ENCODE peak calls at places on chromosome 1, in seven cellular contexts. A is LoVo, W is progenitor cell of endocrine pancreas, O is brain microvascular endothelial cell, P is Calu3, M is HTR-8/SVneo, I is kidney glomerular epithelial cell. J is an unnamed sample.

GRCh38 chr1:66575739-66576138 is 41.8 kb downstream of the SGIP1 start:
- DNase-seq in I (no peak), A (no peak), P (no peak), O (peak; percentile 86), W (no peak), M (no peak), J (no peak)

GRCh38 chr1:23050201-23050600 is 30.9 kb downstream of the KDM1A start:
- DNase-seq in A (no peak), I (no peak), O (no peak), W (no peak), P (no peak), M (no peak), J (no peak)

GRCh38 chr1:157045251-157046218 is at the start of gene ARHGEF11:
- DNase-seq in W (peak; percentile 89), I (peak; percentile 75), P (peak; percentile 97), O (peak; percentile 66), A (peak; percentile 89), M (peak; percentile 76), J (peak; percentile 90)

GRCh38 chr1:40240390-40240789 is 7.3 kb upstream of the TMCO2 start:
- DNase-seq in O (no peak), W (no peak), M (no peak), P (no peak), I (no peak), A (no peak), J (no peak)

GRCh38 chr1:32047701-32048100 is 25.0 kb upstream of the TMEM39B start:
- DNase-seq in O (no peak), I (no peak), A (no peak), M (no peak), W (no peak), P (no peak), J (no peak)

GRCh38 chr1:230548357-230548756 is 93.9 kb upstream of the COG2 start:
- DNase-seq in M (no peak), W (no peak), O (no peak), A (no peak), I (no peak), P (no peak), J (no peak)

GRCh38 chr1:95340056-95340455 is 106.0 kb downstream of the RWDD3 start:
- DNase-seq in M (no peak), P (no peak), O (no peak), I (no peak), W (no peak), A (no peak), J (no peak)

GRCh38 chr1:162212713-162213112 is 143.2 kb downstream of the NOS1AP start:
- DNase-seq in P (no peak), W (no peak), I (no peak), O (no peak), A (no peak), M (no peak), J (no peak)